ENCODE peak calls at places on chromosomes 11 and 22, in eight cellular contexts. T is K562, X is heart left ventricle, U is A549, F is H1, W is adrenal gland, Q is IMR-90, R is transverse colon. K is an unnamed sample.

GRCh38 chr11:73963861-73964260 is 13.0 kb downstream of the DNAJB13 start:
- DNase-seq in T (no peak), X (no peak), U (no peak), F (no peak), W (no peak), Q (no peak), R (no peak), K (no peak)

GRCh38 chr22:29607426-29607825 is 4.0 kb downstream of the NF2 start:
- DNase-seq in T (no peak), X (no peak), U (no peak), F (no peak), W (no peak), Q (no peak), R (no peak), K (no peak)

GRCh38 chr11:72048718-72049460 is 31.5 kb downstream of the NUMA1 start:
- DNase-seq in T (no peak), X (no peak), U (no peak), F (no peak), W (peak), Q (no peak), R (no peak), K (no peak)

GRCh38 chr11:131914299-131914902 is 544.0 kb downstream of the NTM start:
- DNase-seq in T (no peak), X (no peak), U (no peak), F (no peak), W (no peak), Q (peak), R (no peak), K (no peak)

GRCh38 chr22:25021976-25022711 is 69.6 kb downstream of the KIAA1671 start:
- DNase-seq in T (no peak), X (no peak), U (no peak), F (no peak), W (no peak), Q (no peak), R (no peak), K (no peak)

GRCh38 chr11:35511666-35512065 is 13.8 kb downstream of the PAMR1 start:
- DNase-seq in T (no peak), X (no peak), U (peak), F (no peak), W (peak), Q (peak), R (no peak), K (peak)

GRCh38 chr11:71484248-71485062 is 31.5 kb downstream of the NADSYN1 start:
- DNase-seq in T (no peak), X (no peak), U (no peak), F (no peak), W (peak), Q (no peak), R (no peak), K (no peak)

GRCh38 chr11:13337986-13338436 is 60.4 kb downstream of the BMAL1 start:
- DNase-seq in T (no peak), X (no peak), U (peak), F (no peak), W (no peak), Q (peak), R (no peak), K (no peak)

GRCh38 chr11:123055132-123055924 is 6.6 kb downstream of the HSPA8 start:
- DNase-seq in T (no peak), X (no peak), U (no peak), F (no peak), W (no peak), Q (no peak), R (no peak), K (no peak)

GRCh38 chr11:62419560-62420342 is 918 bp downstream of the SCGB1A1 start:
- DNase-seq in T (peak), X (no peak), U (no peak), F (no peak), W (no peak), Q (peak), R (no peak), K (no peak)

GRCh38 chr22:40231618-40232313 is 54.0 kb downstream of the TNRC6B start:
- DNase-seq in T (no peak), X (no peak), U (no peak), F (no peak), W (no peak), Q (no peak), R (no peak), K (no peak)

GRCh38 chr22:28139993-28140392 is 220.9 kb upstream of the PITPNB start:
- DNase-seq in T (no peak), X (no peak), U (no peak), F (no peak), W (no peak), Q (peak), R (no peak), K (no peak)

GRCh38 chr22:39007177-39007576 is 6.9 kb upstream of the APOBEC3C start:
- DNase-seq in T (no peak), X (no peak), U (no peak), F (no peak), W (no peak), Q (no peak), R (no peak), K (no peak)

GRCh38 chr22:23763579-23764331 is 965 bp downstream of the C22orf15 start:
- DNase-seq in T (peak), X (peak), U (no peak), F (peak), W (no peak), Q (no peak), R (no peak), K (no peak)

GRCh38 chr11:19676508-19677379 is 35.9 kb upstream of the NAV2 start:
- DNase-seq in T (no peak), X (no peak), U (no peak), F (no peak), W (no peak), Q (no peak), R (no peak), K (no peak)

DNA sequence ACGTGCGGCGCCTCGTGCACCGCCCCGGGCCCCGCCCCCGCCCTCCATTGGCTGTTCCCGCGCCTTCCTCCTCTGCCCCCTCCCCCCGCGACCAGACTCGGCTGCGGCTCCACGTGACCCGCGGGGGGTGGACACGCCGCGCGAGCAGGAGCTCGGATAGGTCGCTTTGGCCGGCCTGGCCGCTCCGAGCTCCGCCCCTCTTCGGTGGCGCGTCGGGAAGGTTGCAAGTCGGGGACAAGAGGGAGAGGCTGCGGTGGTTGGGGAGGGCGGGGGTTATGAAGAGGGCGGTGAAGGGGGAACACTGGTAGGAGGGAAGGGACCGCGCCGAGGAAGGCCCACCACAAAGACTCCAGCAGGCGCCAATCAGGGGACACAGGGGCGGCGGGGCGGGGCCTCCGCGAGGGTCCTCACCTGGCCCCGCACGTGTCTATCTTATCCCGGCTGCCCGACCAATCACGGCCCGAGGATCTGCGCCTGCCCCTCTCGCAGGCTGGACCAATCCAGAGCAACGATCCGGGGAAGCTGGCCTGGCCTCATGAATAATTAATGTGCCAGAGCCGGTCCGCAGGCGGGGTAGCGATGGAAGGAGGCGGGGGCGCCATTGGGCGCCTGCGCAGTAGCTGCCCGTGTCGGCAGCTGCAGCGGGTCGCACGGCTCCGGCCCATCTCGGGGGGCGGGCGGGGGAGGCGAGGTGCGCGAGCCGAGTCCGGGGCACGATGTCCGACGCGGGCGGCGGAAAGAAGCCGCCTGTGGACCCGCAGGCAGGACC is at the start of gene TEF:
- DNase-seq in T (peak), X (peak), U (peak), F (peak), W (peak), Q (peak), R (peak), K (peak)
- TF ChIP-seq POLR2A in T (peak), X (peak), U (no peak), F (peak), W (peak), Q (peak), R (peak), K (peak)

GRCh38 chr11:819943-820649 is 1.4 kb downstream of the PNPLA2 start:
- DNase-seq in T (peak), X (peak), U (peak), F (peak), W (peak), Q (peak), R (peak), K (peak)
- TF ChIP-seq POLR2A in T (no peak), X (peak), U (peak), F (no peak), W (peak), Q (no peak), R (peak), K (peak)

DNA sequence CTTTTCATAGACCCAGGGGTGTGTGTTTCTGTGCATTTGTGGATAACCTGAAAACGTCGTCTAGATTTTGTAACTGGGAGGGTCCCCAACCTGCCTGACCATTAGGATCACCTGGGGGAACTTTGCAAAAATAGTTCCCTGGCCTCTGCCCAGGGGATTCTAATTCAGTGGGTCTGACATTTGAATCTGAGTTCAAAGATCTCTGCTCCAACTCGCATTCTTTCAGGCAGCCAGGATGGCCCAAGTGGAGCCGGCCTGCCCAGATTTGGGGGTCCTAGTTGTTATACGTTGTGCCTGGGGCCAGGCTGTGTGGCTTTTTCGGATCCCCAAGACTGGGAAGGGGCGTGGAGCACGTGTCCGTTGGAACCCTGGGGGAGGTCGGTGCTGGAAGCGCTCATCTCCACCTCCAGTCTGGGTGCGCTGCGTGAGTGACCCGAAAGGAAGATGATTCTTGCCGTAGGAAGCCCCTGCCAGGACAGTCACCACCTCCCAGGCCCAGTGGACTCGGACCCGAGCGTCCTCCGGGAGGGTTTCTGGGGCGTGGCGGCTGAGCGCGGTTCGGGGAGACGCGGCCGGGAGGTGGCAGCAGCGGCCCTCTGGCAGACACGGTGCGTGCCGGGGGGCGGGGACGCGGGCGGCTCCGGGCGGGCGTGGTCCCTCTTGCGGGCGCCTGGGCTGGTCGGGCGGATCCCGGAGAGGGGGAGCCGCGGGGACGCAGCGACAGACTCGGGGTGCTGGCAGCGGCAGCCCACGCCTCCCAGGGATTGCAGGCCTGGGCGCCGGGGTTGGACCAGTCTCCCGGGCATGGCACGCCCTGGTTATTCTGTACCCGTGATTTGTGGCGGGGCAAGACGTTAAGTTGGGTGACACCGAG is 29.2 kb upstream of the PLET1 start:
- DNase-seq in T (peak), X (peak), U (peak), F (peak), W (peak), Q (peak), R (peak), K (peak)
- TF ChIP-seq POLR2A in T (no peak), X (peak), U (no peak), F (no peak), W (no peak), Q (no peak), R (no peak), K (peak)

DNA sequence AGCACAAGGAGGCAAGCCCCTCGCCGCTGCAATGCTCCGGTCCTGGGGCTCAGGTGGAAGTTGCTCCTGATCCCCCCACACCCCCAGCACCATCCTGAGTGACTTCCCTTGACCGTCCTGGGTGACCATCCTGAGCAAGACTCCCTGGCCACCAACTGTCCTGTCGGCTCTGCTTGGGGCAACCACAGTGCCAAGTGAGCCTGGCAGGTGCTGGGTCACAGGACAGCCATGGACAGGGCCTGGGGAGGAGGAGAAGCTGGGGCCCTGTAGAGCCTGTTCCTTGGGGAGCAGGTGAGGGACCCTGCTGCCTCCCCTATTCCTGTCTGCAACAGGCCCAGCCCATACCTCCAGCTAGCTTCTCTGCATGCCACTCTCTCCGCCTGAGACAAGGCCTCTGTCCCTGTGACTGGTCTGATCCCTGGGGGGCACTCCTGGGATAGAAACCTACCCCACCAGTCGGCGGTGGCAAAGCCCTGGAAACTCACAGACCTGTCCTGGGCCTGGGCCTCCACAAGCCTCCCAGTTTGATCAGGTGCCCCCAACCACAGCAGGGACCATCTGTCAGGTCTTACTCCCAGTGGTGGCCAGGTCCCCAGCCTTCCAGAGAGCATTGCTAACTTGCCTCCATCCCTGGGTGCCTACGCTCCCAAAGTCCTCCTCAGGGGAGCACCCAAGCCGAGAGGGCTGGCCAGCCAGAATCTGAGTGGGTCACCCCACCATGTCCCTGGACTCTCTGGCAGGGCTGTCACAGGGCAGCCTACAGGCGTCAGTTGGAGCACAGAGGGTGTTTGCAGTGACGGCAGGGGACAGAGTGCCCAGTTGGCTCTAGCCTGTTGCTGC is 68.7 kb upstream of the WNT7B start:
- DNase-seq in T (no peak), X (no peak), U (no peak), F (no peak), W (peak), Q (no peak), R (peak), K (no peak)
- TF ChIP-seq POLR2A in T (no peak), X (no peak), U (no peak), F (no peak), W (no peak), Q (no peak), R (no peak), K (no peak)

GRCh38 chr22:43151251-43152000 is at the start of gene TSPO:
- DNase-seq in T (peak), X (peak), U (peak), F (peak), W (peak), Q (peak), R (peak), K (peak)
- TF ChIP-seq POLR2A in T (no peak), X (peak), U (peak), F (no peak), W (no peak), Q (no peak), R (peak), K (peak)

K was measured in H54.